ENCODE peak calls at places on chromosomes 16 and 17, in seven cellular contexts. One of them, this sample, is unnamed.

GRCh38 chr16:58727796-58728568 is 6.1 kb downstream of the GOT2 start:
- DNase-seq in Calu3: no peak
- DNase-seq in DMS79 treated with DMSO at 0.1 percent for 48 hours: no peak
- DNase-seq in T-helper 9 cell: no peak
- DNase-seq in cardiac muscle cell: no peak
- DNase-seq in NCI-H2029 treated with DMSO at 0.1 percent for 48 hours: no peak
- DNase-seq in CD8-positive, alpha-beta T cell: no peak
- DNase-seq in this sample: no peak

GRCh38 chr16:64437706-64438329 is 684.0 kb downstream of the CDH11 start:
- DNase-seq in cardiac muscle cell: peak
- DNase-seq in NCI-H2029 treated with DMSO at 0.1 percent for 48 hours: no peak
- DNase-seq in T-helper 9 cell: no peak
- DNase-seq in DMS79 treated with DMSO at 0.1 percent for 48 hours: no peak
- DNase-seq in CD8-positive, alpha-beta T cell: no peak
- DNase-seq in Calu3: no peak
- DNase-seq in this sample: no peak

GRCh38 chr16:85675528-85675927 is 13.2 kb downstream of the GINS2 start:
- DNase-seq in NCI-H2029 treated with DMSO at 0.1 percent for 48 hours: no peak
- DNase-seq in cardiac muscle cell: no peak
- DNase-seq in Calu3: no peak
- DNase-seq in T-helper 9 cell: no peak
- DNase-seq in CD8-positive, alpha-beta T cell: no peak
- DNase-seq in DMS79 treated with DMSO at 0.1 percent for 48 hours: no peak
- DNase-seq in this sample: no peak

GRCh38 chr17:32298298-32298697 is 32.7 kb downstream of the RHBDL3 start:
- DNase-seq in NCI-H2029 treated with DMSO at 0.1 percent for 48 hours: no peak
- DNase-seq in CD8-positive, alpha-beta T cell: no peak
- DNase-seq in Calu3: no peak
- DNase-seq in T-helper 9 cell: no peak
- DNase-seq in cardiac muscle cell: no peak
- DNase-seq in DMS79 treated with DMSO at 0.1 percent for 48 hours: peak
- DNase-seq in this sample: no peak

GRCh38 chr17:82234211-82235055 is 5.6 kb downstream of the SLC16A3 start:
- DNase-seq in T-helper 9 cell: no peak
- DNase-seq in CD8-positive, alpha-beta T cell: no peak
- DNase-seq in DMS79 treated with DMSO at 0.1 percent for 48 hours: peak
- DNase-seq in NCI-H2029 treated with DMSO at 0.1 percent for 48 hours: no peak
- DNase-seq in cardiac muscle cell: no peak
- DNase-seq in Calu3: peak
- DNase-seq in this sample: no peak

GRCh38 chr16:90018297-90019200 is 707 bp downstream of the DBNDD1 start:
- DNase-seq in Calu3: peak
- DNase-seq in T-helper 9 cell: no peak
- DNase-seq in NCI-H2029 treated with DMSO at 0.1 percent for 48 hours: no peak
- DNase-seq in CD8-positive, alpha-beta T cell: no peak
- DNase-seq in DMS79 treated with DMSO at 0.1 percent for 48 hours: no peak
- DNase-seq in cardiac muscle cell: peak
- DNase-seq in this sample: no peak

GRCh38 chr16:85089485-85089884 is 22.8 kb downstream of the CIBAR2 start:
- DNase-seq in T-helper 9 cell: no peak
- DNase-seq in Calu3: no peak
- DNase-seq in cardiac muscle cell: peak
- DNase-seq in DMS79 treated with DMSO at 0.1 percent for 48 hours: no peak
- DNase-seq in NCI-H2029 treated with DMSO at 0.1 percent for 48 hours: no peak
- DNase-seq in CD8-positive, alpha-beta T cell: no peak
- DNase-seq in this sample: no peak

GRCh38 chr16:6068063-6068462 is 970.5 kb upstream of the EEF2KMT start:
- DNase-seq in T-helper 9 cell: no peak
- DNase-seq in CD8-positive, alpha-beta T cell: no peak
- DNase-seq in Calu3: no peak
- DNase-seq in NCI-H2029 treated with DMSO at 0.1 percent for 48 hours: no peak
- DNase-seq in DMS79 treated with DMSO at 0.1 percent for 48 hours: no peak
- DNase-seq in cardiac muscle cell: no peak
- DNase-seq in this sample: no peak

GRCh38 chr16:24013733-24014645 is 178.2 kb downstream of the PRKCB start:
- DNase-seq in NCI-H2029 treated with DMSO at 0.1 percent for 48 hours: no peak
- DNase-seq in Calu3: no peak
- DNase-seq in DMS79 treated with DMSO at 0.1 percent for 48 hours: peak
- DNase-seq in CD8-positive, alpha-beta T cell: peak
- DNase-seq in cardiac muscle cell: no peak
- DNase-seq in T-helper 9 cell: peak
- DNase-seq in this sample: no peak

GRCh38 chr16:65142276-65142675 is 20.4 kb upstream of the CDH11 start:
- DNase-seq in NCI-H2029 treated with DMSO at 0.1 percent for 48 hours: no peak
- DNase-seq in CD8-positive, alpha-beta T cell: no peak
- DNase-seq in Calu3: no peak
- DNase-seq in cardiac muscle cell: no peak
- DNase-seq in DMS79 treated with DMSO at 0.1 percent for 48 hours: no peak
- DNase-seq in T-helper 9 cell: no peak
- DNase-seq in this sample: no peak

GRCh38 chr17:3647251-3647650 is 10.7 kb downstream of the CTNS start:
- DNase-seq in T-helper 9 cell: no peak
- DNase-seq in CD8-positive, alpha-beta T cell: no peak
- DNase-seq in Calu3: no peak
- DNase-seq in NCI-H2029 treated with DMSO at 0.1 percent for 48 hours: no peak
- DNase-seq in DMS79 treated with DMSO at 0.1 percent for 48 hours: no peak
- DNase-seq in cardiac muscle cell: no peak
- DNase-seq in this sample: no peak

GRCh38 chr16:2856061-2856670 is 1.8 kb downstream of the PRSS22 start:
- DNase-seq in Calu3: peak
- DNase-seq in DMS79 treated with DMSO at 0.1 percent for 48 hours: no peak
- DNase-seq in cardiac muscle cell: no peak
- DNase-seq in NCI-H2029 treated with DMSO at 0.1 percent for 48 hours: no peak
- DNase-seq in T-helper 9 cell: no peak
- DNase-seq in CD8-positive, alpha-beta T cell: no peak
- DNase-seq in this sample: no peak

GRCh38 chr17:69728816-69729215 is 314.3 kb downstream of the MAP2K6 start:
- DNase-seq in CD8-positive, alpha-beta T cell: no peak
- DNase-seq in DMS79 treated with DMSO at 0.1 percent for 48 hours: no peak
- DNase-seq in T-helper 9 cell: no peak
- DNase-seq in NCI-H2029 treated with DMSO at 0.1 percent for 48 hours: no peak
- DNase-seq in cardiac muscle cell: no peak
- DNase-seq in Calu3: no peak
- DNase-seq in this sample: no peak

GRCh38 chr16:3640207-3640606 is 14.3 kb upstream of the DNASE1 start:
- DNase-seq in DMS79 treated with DMSO at 0.1 percent for 48 hours: no peak
- DNase-seq in T-helper 9 cell: no peak
- DNase-seq in NCI-H2029 treated with DMSO at 0.1 percent for 48 hours: no peak
- DNase-seq in cardiac muscle cell: no peak
- DNase-seq in Calu3: no peak
- DNase-seq in CD8-positive, alpha-beta T cell: no peak
- DNase-seq in this sample: no peak

GRCh38 chr16:85767569-85767968 is 16.7 kb upstream of the C16orf74 start:
- DNase-seq in cardiac muscle cell: no peak
- DNase-seq in NCI-H2029 treated with DMSO at 0.1 percent for 48 hours: no peak
- DNase-seq in Calu3: peak
- DNase-seq in T-helper 9 cell: no peak
- DNase-seq in DMS79 treated with DMSO at 0.1 percent for 48 hours: no peak
- DNase-seq in CD8-positive, alpha-beta T cell: no peak
- DNase-seq in this sample: peak

GRCh38 chr17:49576121-49576905 is 642 bp downstream of the NXPH3 start:
- DNase-seq in cardiac muscle cell: peak
- DNase-seq in Calu3: peak
- DNase-seq in DMS79 treated with DMSO at 0.1 percent for 48 hours: no peak
- DNase-seq in NCI-H2029 treated with DMSO at 0.1 percent for 48 hours: no peak
- DNase-seq in T-helper 9 cell: no peak
- DNase-seq in CD8-positive, alpha-beta T cell: no peak
- DNase-seq in this sample: no peak

GRCh38 chr16:50476486-50477260 is 71.5 kb upstream of the NKD1 start:
- DNase-seq in DMS79 treated with DMSO at 0.1 percent for 48 hours: no peak
- DNase-seq in Calu3: no peak
- DNase-seq in CD8-positive, alpha-beta T cell: no peak
- DNase-seq in T-helper 9 cell: no peak
- DNase-seq in NCI-H2029 treated with DMSO at 0.1 percent for 48 hours: no peak
- DNase-seq in cardiac muscle cell: no peak
- DNase-seq in this sample: no peak

GRCh38 chr17:41498276-41498675 is 7.1 kb downstream of the KRT13 start:
- DNase-seq in cardiac muscle cell: no peak
- DNase-seq in DMS79 treated with DMSO at 0.1 percent for 48 hours: no peak
- DNase-seq in Calu3: no peak
- DNase-seq in CD8-positive, alpha-beta T cell: no peak
- DNase-seq in NCI-H2029 treated with DMSO at 0.1 percent for 48 hours: no peak
- DNase-seq in T-helper 9 cell: no peak
- DNase-seq in this sample: no peak

GRCh38 chr17:34579017-34579946 is at the start of gene TMEM132E:
- DNase-seq in DMS79 treated with DMSO at 0.1 percent for 48 hours: peak
- DNase-seq in CD8-positive, alpha-beta T cell: no peak
- DNase-seq in Calu3: peak
- DNase-seq in NCI-H2029 treated with DMSO at 0.1 percent for 48 hours: no peak
- DNase-seq in cardiac muscle cell: peak
- DNase-seq in T-helper 9 cell: no peak
- DNase-seq in this sample: no peak

GRCh38 chr16:636206-637080 is at the start of gene METTL26:
- DNase-seq in Calu3: peak
- DNase-seq in cardiac muscle cell: peak
- DNase-seq in DMS79 treated with DMSO at 0.1 percent for 48 hours: peak
- DNase-seq in CD8-positive, alpha-beta T cell: peak
- DNase-seq in T-helper 9 cell: peak
- DNase-seq in NCI-H2029 treated with DMSO at 0.1 percent for 48 hours: peak
- DNase-seq in this sample: peak

GRCh38 chr17:28928061-28928460 is 23.3 kb downstream of the PHF12 start:
- DNase-seq in T-helper 9 cell: no peak
- DNase-seq in NCI-H2029 treated with DMSO at 0.1 percent for 48 hours: no peak
- DNase-seq in Calu3: peak
- DNase-seq in cardiac muscle cell: no peak
- DNase-seq in CD8-positive, alpha-beta T cell: no peak
- DNase-seq in DMS79 treated with DMSO at 0.1 percent for 48 hours: no peak
- DNase-seq in this sample: no peak

GRCh38 chr16:83345846-83346245 is 461.9 kb upstream of the HSBP1 start:
- DNase-seq in DMS79 treated with DMSO at 0.1 percent for 48 hours: no peak
- DNase-seq in T-helper 9 cell: no peak
- DNase-seq in CD8-positive, alpha-beta T cell: no peak
- DNase-seq in Calu3: no peak
- DNase-seq in cardiac muscle cell: no peak
- DNase-seq in NCI-H2029 treated with DMSO at 0.1 percent for 48 hours: no peak
- DNase-seq in this sample: no peak

GRCh38 chr17:72861811-72862210 is 230.7 kb downstream of the SLC39A11 start:
- DNase-seq in CD8-positive, alpha-beta T cell: no peak
- DNase-seq in DMS79 treated with DMSO at 0.1 percent for 48 hours: peak
- DNase-seq in Calu3: no peak
- DNase-seq in cardiac muscle cell: no peak
- DNase-seq in T-helper 9 cell: no peak
- DNase-seq in NCI-H2029 treated with DMSO at 0.1 percent for 48 hours: no peak
- DNase-seq in this sample: no peak

GRCh38 chr17:73765824-73766563 is 121.7 kb upstream of the SDK2 start:
- DNase-seq in DMS79 treated with DMSO at 0.1 percent for 48 hours: peak
- DNase-seq in T-helper 9 cell: no peak
- DNase-seq in Calu3: no peak
- DNase-seq in cardiac muscle cell: no peak
- DNase-seq in CD8-positive, alpha-beta T cell: no peak
- DNase-seq in NCI-H2029 treated with DMSO at 0.1 percent for 48 hours: no peak
- DNase-seq in this sample: no peak

GRCh38 chr17:82231562-82232321 is 2.9 kb downstream of the SLC16A3 start:
- DNase-seq in Calu3: peak
- DNase-seq in DMS79 treated with DMSO at 0.1 percent for 48 hours: no peak
- DNase-seq in cardiac muscle cell: peak
- DNase-seq in T-helper 9 cell: no peak
- DNase-seq in NCI-H2029 treated with DMSO at 0.1 percent for 48 hours: no peak
- DNase-seq in CD8-positive, alpha-beta T cell: no peak
- DNase-seq in this sample: no peak

GRCh38 chr17:10186771-10187425 is 11.5 kb downstream of the GAS7 start:
- DNase-seq in NCI-H2029 treated with DMSO at 0.1 percent for 48 hours: no peak
- DNase-seq in CD8-positive, alpha-beta T cell: no peak
- DNase-seq in Calu3: no peak
- DNase-seq in T-helper 9 cell: no peak
- DNase-seq in DMS79 treated with DMSO at 0.1 percent for 48 hours: no peak
- DNase-seq in cardiac muscle cell: no peak
- DNase-seq in this sample: no peak

GRCh38 chr17:5686246-5686645 is 101.9 kb upstream of the NLRP1 start:
- DNase-seq in Calu3: no peak
- DNase-seq in NCI-H2029 treated with DMSO at 0.1 percent for 48 hours: no peak
- DNase-seq in CD8-positive, alpha-beta T cell: no peak
- DNase-seq in DMS79 treated with DMSO at 0.1 percent for 48 hours: no peak
- DNase-seq in cardiac muscle cell: no peak
- DNase-seq in T-helper 9 cell: no peak
- DNase-seq in this sample: no peak